ENCODE peak calls at places on chromosomes 7 and 10, in eight cellular contexts. E is activated CD8-positive, alpha-beta T cell treated with anti-CD3 and anti-CD28 coated beads for 36 hours; A is uterus; X is upper lobe of left lung; F is IMR-90; G is psoas muscle; O is GM12865; N is astrocyte of the spinal cord. Z is an unnamed sample.

GRCh38 chr7:138934861-138935260 is 46.3 kb downstream of the KIAA1549 start:
- DNase-seq in O (no peak), X (no peak), A (no peak), N (peak), G (no peak), F (peak), E (no peak), Z (peak)

GRCh38 chr10:118118751-118119150 is 72.0 kb upstream of the RAB11FIP2 start:
- DNase-seq in O (no peak), G (no peak), A (no peak), X (no peak), N (no peak), F (no peak), E (no peak), Z (no peak)

GRCh38 chr7:147261693-147262092 is 1145.1 kb downstream of the CNTNAP2 start:
- DNase-seq in X (no peak), E (no peak), G (no peak), F (no peak), O (no peak), A (no peak), N (no peak), Z (no peak)

GRCh38 chr7:98559958-98560357 is 57.1 kb upstream of the NPTX2 start:
- DNase-seq in A (no peak), G (no peak), F (no peak), X (no peak), N (no peak), O (peak), E (no peak), Z (no peak)

GRCh38 chr7:21067216-21067615 is 280.5 kb upstream of the SP8 start:
- DNase-seq in E (no peak), G (no peak), A (no peak), F (no peak), O (no peak), N (no peak), X (no peak), Z (no peak)

GRCh38 chr10:122878799-122879338 is 512 bp downstream of the FAM24B start:
- DNase-seq in X (no peak), E (no peak), O (peak), A (no peak), N (no peak), G (no peak), F (no peak), Z (no peak)

GRCh38 chr7:152050547-152050971 is 25.1 kb downstream of the GALNT11 start:
- DNase-seq in E (no peak), O (no peak), X (no peak), F (peak), A (no peak), N (peak), G (no peak), Z (no peak)

GRCh38 chr7:141053626-141054025 is 20.2 kb upstream of the TMEM178B start:
- DNase-seq in N (no peak), G (no peak), X (peak), O (peak), E (peak), F (no peak), A (no peak), Z (no peak)

GRCh38 chr7:93146465-93147127 is 1.6 kb downstream of the SAMD9L start:
- DNase-seq in A (no peak), N (no peak), F (no peak), X (no peak), G (no peak), O (peak), E (peak), Z (no peak)

GRCh38 chr7:41538810-41539724 is 163.8 kb downstream of the INHBA start:
- DNase-seq in E (no peak), A (no peak), N (peak), O (no peak), G (no peak), F (peak), X (no peak), Z (no peak)

GRCh38 chr7:106205621-106206222 is 79.1 kb downstream of the NAMPT start:
- DNase-seq in G (no peak), N (peak), E (no peak), A (no peak), O (peak), X (no peak), F (peak), Z (no peak)

GRCh38 chr7:42893341-42894242 is 18.3 kb downstream of the C7orf25 start:
- DNase-seq in E (no peak), O (no peak), A (no peak), N (no peak), G (no peak), F (no peak), X (no peak), Z (no peak)

GRCh38 chr7:26202019-26202985 is 757 bp downstream of the CBX3 start:
- DNase-seq in G (peak), E (peak), N (peak), O (peak), X (peak), A (peak), F (no peak), Z (no peak)

GRCh38 chr7:42198974-42199668 is 37.9 kb downstream of the GLI3 start:
- DNase-seq in G (no peak), X (no peak), O (no peak), E (peak), F (no peak), N (peak), A (no peak), Z (peak)

GRCh38 chr10:6694447-6695155 is 114.5 kb upstream of the PRKCQ start:
- DNase-seq in G (no peak), O (no peak), F (no peak), N (peak), X (no peak), A (no peak), E (peak), Z (peak)

GRCh38 chr10:69874464-69874863 is 72.8 kb downstream of the COL13A1 start:
- DNase-seq in A (no peak), O (no peak), G (peak), X (no peak), N (peak), E (no peak), F (peak), Z (peak)

GRCh38 chr10:16386855-16387254 is 50.0 kb upstream of the PTER start:
- DNase-seq in X (no peak), G (no peak), E (no peak), O (no peak), F (no peak), A (no peak), N (no peak), Z (no peak)

GRCh38 chr10:102422586-102423129 is 2.0 kb downstream of the FBXL15 start:
- DNase-seq in F (peak), O (peak), N (peak), A (no peak), X (peak), E (peak), G (peak), Z (peak)

DNA sequence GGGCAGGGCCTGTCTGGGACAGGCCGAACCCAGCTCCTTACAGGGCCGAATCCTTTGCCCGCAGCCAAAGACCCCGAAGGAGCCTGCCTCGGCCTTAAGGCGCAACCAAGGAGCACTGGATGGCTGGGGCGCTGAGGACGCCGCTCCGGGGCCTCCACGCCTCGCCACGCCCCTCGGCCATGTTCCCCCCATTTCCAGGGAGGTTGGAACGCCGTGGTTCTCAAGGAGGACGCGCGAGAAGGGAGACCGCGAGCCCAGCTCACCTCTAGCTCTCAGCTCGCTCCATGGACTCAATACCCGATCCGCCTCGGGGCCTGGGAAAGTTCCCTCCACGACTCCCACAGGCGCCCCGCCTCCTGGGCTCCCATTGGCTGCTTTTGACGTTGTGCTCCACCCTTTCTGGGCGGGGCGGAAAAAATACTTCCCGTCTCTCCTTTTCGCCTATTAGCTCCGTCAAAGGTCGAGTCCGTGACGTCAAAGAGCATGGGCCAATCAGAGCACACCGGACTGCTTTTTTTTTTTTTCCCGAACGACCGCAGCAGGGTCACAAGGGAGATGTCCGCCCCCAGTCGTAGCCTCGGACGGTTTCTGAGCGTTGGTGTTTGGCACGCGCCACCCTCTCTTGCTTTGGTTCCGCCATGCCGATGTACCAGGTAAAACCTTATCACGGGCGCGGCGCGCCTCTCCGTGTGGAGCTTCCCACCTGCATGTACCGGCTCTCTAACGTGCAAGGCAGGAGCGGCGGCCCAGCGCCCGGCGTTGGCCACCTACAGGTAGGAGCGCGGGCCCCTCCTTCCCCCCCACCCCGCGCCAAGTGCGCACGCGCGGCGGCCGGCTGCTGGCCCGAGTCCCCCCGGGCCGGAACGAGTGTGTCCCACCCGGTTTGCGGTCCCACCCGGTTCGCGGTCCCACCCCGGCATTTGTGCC is 305.7 kb downstream of the TYW1 start:
- DNase-seq in A (peak), N (peak), X (peak), E (peak), O (peak), G (peak), F (peak), Z (peak)
- TF ChIP-seq CTCF in A (peak), N (peak), X (peak), E (no peak), O (no peak), G (peak), F (peak), Z (peak)

DNA sequence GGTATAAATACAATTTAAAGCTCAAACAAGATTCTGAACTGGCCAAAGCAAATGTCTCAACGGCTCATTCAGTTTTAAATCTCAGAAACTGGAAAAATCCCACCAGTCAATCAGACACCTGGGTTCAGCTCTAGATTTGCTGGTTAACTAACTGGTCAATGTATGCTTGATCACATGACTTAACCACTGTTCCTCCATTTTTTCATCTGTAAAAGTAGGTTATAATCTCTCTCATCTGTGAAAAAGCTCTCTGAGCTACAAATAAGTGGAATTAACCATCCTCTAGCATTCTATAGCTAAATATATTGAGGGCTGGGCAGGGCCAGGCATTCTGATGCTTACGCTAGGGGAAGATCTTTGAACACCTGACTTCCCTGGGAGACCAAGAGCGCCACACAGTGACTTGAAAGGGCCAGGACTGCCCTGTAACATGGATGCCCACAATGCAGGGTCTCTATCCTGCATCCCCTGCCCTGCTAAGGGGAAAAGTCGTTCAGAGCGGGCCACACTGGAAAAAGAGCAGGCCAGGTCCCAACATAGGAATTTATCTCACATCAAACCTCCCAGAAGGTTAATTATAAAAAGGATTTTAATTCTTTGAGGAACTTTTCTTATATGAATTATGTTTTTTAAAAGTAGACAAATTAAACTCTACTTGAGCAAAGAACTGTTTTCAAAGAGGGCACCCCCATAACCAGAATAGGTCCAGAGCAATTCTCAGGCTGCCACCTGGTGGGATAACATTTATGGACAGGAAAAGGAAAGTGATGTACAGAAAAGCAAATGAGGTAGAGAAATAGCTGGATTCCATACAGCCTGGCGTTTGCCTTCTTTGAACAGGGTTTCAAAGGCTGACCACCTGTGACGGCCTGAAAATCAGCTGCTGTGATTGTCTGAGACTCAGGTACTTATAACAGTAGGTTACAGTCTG is 1.8 kb downstream of the RP9 start:
- DNase-seq in N (peak), F (peak), E (peak), A (peak), X (no peak), O (peak), G (peak), Z (peak)
- TF ChIP-seq CTCF in N (peak), F (peak), E (peak), A (peak), X (no peak), O (peak), G (peak), Z (peak)

DNA sequence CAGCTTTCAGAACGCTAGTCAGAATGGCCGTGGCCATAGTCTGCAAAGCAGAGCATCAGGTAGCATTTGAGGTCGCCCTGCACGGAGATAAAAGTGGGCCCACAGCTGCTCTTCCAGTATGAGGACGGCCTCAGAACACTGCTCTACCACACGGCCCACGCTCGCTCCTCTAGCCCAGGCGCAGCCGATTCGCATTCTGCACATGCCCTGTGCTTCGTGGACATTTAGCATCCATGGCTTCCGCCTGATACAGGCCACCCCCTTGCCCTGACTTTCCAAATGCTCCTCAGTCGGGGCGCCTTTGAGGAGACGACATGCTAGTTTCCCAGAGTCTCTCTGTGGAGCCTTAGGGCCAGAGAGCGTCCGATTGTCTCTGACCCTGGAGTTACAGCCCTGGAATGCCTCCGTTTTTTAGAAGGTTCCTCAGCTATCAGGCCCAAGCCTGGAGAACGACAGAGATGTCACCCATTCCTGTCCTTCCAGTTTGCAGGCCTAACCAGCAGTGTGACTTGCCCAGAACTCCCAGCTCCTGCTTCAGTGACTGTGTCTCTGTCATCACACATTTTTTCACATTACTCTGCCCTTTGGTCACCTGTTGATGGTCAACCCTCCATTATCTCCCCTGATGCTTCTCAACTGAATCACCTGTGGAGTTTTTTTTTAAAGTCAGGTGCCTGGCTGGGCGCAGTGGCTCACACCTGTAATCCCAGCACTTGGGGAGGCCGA is 14.3 kb downstream of the STRA8 start:
- DNase-seq in A (no peak), X (no peak), N (no peak), G (no peak), O (no peak), E (no peak), F (no peak), Z (no peak)
- TF ChIP-seq CTCF in A (no peak), X (no peak), N (no peak), G (no peak), O (no peak), E (no peak), F (no peak), Z (no peak)

DNA sequence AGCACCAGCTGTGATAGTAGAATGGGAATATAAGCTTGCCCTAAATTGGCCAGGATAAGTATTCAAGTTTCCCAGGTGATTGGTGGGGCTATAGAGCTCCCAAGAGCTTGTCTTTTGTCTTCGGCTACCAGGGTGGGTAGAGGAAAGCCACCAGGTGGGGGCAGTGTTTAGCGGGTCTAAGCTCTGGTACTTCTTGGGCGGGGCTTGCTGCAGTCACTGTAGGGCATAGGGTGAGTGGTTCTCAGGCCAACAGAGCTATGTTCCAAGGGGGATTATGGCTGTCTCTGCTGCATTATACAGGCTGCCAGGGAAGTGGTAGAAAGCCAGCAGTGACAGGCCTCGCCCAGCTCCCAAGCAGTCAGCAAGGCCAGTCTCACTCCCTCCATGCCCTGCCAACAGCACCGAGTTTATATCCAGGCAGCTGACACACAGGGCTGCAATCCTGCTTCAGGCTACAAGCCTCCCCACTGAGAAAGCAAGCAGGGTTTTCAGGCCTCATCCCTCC is 110.7 kb downstream of the ZNF467 start:
- DNase-seq in F (peak), O (peak), X (no peak), A (peak), N (peak), E (peak), G (peak), Z (peak)
- TF ChIP-seq CTCF in F (peak), O (peak), X (no peak), A (no peak), N (peak), E (peak), G (peak), Z (peak)

GRCh38 chr10:68792115-68792514 is 35.2 kb upstream of the STOX1 start:
- DNase-seq in F (peak), O (no peak), E (no peak), X (no peak), N (peak), G (no peak), A (no peak), Z (no peak)
- TF ChIP-seq CTCF in F (peak), O (no peak), E (peak), X (no peak), N (no peak), G (peak), A (no peak), Z (peak)

GRCh38 chr7:12244129-12244528 is 33.0 kb downstream of the TMEM106B start:
- DNase-seq in E (no peak), G (no peak), N (peak), O (peak), A (no peak), F (peak), X (no peak), Z (no peak)
- TF ChIP-seq CTCF in E (no peak), G (peak), N (peak), O (peak), A (no peak), F (peak), X (no peak), Z (peak)

GRCh38 chr7:158050441-158051371 is 536.9 kb downstream of the PTPRN2 start:
- DNase-seq in N (no peak), G (no peak), A (no peak), F (no peak), E (no peak), X (no peak), O (no peak), Z (no peak)
- TF ChIP-seq CTCF in N (no peak), G (no peak), A (no peak), F (no peak), E (no peak), X (no peak), O (no peak), Z (no peak)

GRCh38 chr10:96495544-96495943 is 18.2 kb downstream of the TLL2 start:
- DNase-seq in F (no peak), E (no peak), N (no peak), G (no peak), A (no peak), X (no peak), O (no peak), Z (no peak)
- TF ChIP-seq CTCF in F (no peak), E (no peak), N (no peak), G (no peak), A (no peak), X (no peak), O (no peak), Z (no peak)

GRCh38 chr10:78004215-78005026 is 24.9 kb downstream of the POLR3A start:
- DNase-seq in X (peak), N (no peak), G (no peak), E (no peak), O (no peak), F (no peak), A (no peak), Z (no peak)
- TF ChIP-seq CTCF in X (no peak), N (no peak), G (peak), E (no peak), O (no peak), F (no peak), A (no peak), Z (no peak)

DNA sequence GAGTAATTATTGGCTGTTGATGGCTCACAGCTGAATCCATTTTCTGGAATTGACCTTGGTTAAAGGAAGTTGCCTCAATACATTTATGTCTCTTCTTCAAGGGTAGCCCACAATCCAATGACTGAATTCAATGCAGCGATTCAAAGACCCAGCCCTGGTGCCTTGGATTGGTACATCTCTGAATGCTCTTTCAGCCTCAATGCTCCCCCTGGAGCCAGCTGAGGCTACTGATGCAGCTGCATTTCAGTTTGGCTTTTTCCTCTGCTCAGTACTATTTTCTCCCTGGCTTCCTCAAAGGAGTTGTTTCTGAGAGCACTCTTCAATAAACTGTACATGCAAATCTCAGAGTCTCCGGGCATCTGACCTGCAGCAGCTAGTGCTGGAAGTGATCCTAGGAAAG is 633 bp upstream of the EBLN1 start:
- DNase-seq in O (no peak), E (no peak), A (no peak), F (no peak), G (no peak), N (no peak), X (no peak), Z (no peak)
- TF ChIP-seq CTCF in O (no peak), E (no peak), A (no peak), F (no peak), G (no peak), N (peak), X (no peak), Z (no peak)